ENCODE peak calls at places on chromosomes 13 and 19, in eight cellular contexts. C is erythroblast, S is uterus, D is NB4, T is A549, F is breast epithelium, B is transverse colon, P is GM12892. H is an unnamed sample.

GRCh38 chr13:112814905-112815585 is 125.2 kb downstream of the ATP11A start:
- DNase-seq in D (no peak), B (no peak), F (no peak), T (no peak), S (no peak), C (no peak), P (no peak), H (peak)

GRCh38 chr19:11137542-11138384 is 17.8 kb downstream of the SPC24 start:
- DNase-seq in B (peak), D (peak), C (peak), T (peak), P (peak), S (peak), F (peak), H (peak)

GRCh38 chr19:17576758-17577532 is 21.5 kb downstream of the COLGALT1 start:
- DNase-seq in S (peak), B (peak), C (peak), P (no peak), D (peak), F (no peak), T (peak), H (peak)

GRCh38 chr19:7925171-7925837 is 631 bp downstream of the CTXN1 start:
- DNase-seq in C (peak), P (peak), F (peak), B (peak), S (peak), D (peak), T (peak), H (peak)

GRCh38 chr13:101065314-101065713 is 351.0 kb downstream of the NALCN start:
- DNase-seq in C (no peak), F (no peak), P (no peak), T (no peak), D (no peak), S (no peak), B (no peak), H (no peak)

GRCh38 chr13:110354715-110355473 is 47.8 kb downstream of the COL4A2 start:
- DNase-seq in S (no peak), F (no peak), D (no peak), T (no peak), C (no peak), P (no peak), B (no peak), H (no peak)

GRCh38 chr19:495440-496332 is 600 bp upstream of the MADCAM1 start:
- DNase-seq in C (peak), P (peak), T (peak), F (no peak), D (peak), S (no peak), B (no peak), H (no peak)

GRCh38 chr13:90683711-90684131 is 663.8 kb upstream of the MIR17HG start:
- DNase-seq in F (no peak), S (no peak), P (no peak), C (no peak), D (no peak), T (peak), B (no peak), H (no peak)

GRCh38 chr19:41870401-41870873 is 6.6 kb upstream of the CD79A start:
- DNase-seq in T (peak), S (no peak), C (no peak), F (no peak), D (no peak), P (no peak), B (no peak), H (no peak)

GRCh38 chr19:4375620-4376228 is 24.6 kb downstream of the SH3GL1 start:
- DNase-seq in S (peak), D (peak), T (peak), F (no peak), B (peak), P (no peak), C (peak), H (peak)

GRCh38 chr19:40612831-40613668 is 11.9 kb downstream of the LTBP4 start:
- DNase-seq in D (no peak), S (peak), F (no peak), B (peak), T (peak), C (peak), P (peak), H (peak)

GRCh38 chr19:18090545-18091216 is 3.9 kb upstream of the IL12RB1 start:
- DNase-seq in B (no peak), S (no peak), P (no peak), F (no peak), C (peak), D (no peak), T (no peak), H (no peak)

GRCh38 chr13:20990910-20991525 is 70.4 kb downstream of the LATS2 start:
- DNase-seq in C (no peak), B (no peak), P (no peak), T (no peak), D (no peak), F (no peak), S (no peak), H (no peak)

GRCh38 chr19:8363803-8364771 is at the start of gene ANGPTL4:
- DNase-seq in B (peak), S (peak), D (peak), C (peak), T (peak), P (no peak), F (peak), H (peak)

GRCh38 chr19:53982056-53982455 is 9.4 kb upstream of the CACNG6 start:
- DNase-seq in C (no peak), S (no peak), P (no peak), F (no peak), T (no peak), B (no peak), D (no peak), H (no peak)

GRCh38 chr19:42216653-42217521 is 590 bp downstream of the DEDD2 start:
- DNase-seq in T (no peak), S (peak), F (peak), B (peak), P (no peak), C (peak), D (peak), H (no peak)

GRCh38 chr13:23570099-23570926 is at the start of gene TNFRSF19:
- DNase-seq in P (no peak), C (peak), F (no peak), S (peak), D (no peak), B (no peak), T (no peak), H (peak)
- TF ChIP-seq POLR2A in P (no peak), C (peak), F (no peak), S (no peak), D (no peak), B (no peak), T (no peak), H (no peak)

GRCh38 chr13:42048323-42048624 is 174 bp upstream of the DGKH start:
- DNase-seq in T (no peak), D (no peak), P (peak), S (no peak), C (no peak), B (no peak), F (no peak), H (no peak)

GRCh38 chr13:42046448-42046847 is 2.0 kb upstream of the DGKH start:
- DNase-seq in D (no peak), T (no peak), F (no peak), B (no peak), C (no peak), P (no peak), S (no peak), H (no peak)

GRCh38 chr13:42048625-42049453 is at the start of gene DGKH:
- DNase-seq in D (peak), F (peak), P (peak), S (peak), T (peak), B (peak), C (peak), H (peak)

GRCh38 chr13:42049454-42049780 is 969 bp downstream of the DGKH start:
- DNase-seq in B (no peak), S (no peak), F (no peak), C (no peak), D (no peak), P (no peak), T (no peak), H (no peak)

GRCh38 chr13:42047561-42048322 is 706 bp upstream of the DGKH start:
- DNase-seq in B (peak), P (peak), S (peak), T (peak), D (peak), F (peak), C (peak), H (peak)
- TF ChIP-seq POLR2A in B (peak), P (no peak), S (no peak), T (peak), D (no peak), F (no peak), C (no peak), H (no peak)

DNA sequence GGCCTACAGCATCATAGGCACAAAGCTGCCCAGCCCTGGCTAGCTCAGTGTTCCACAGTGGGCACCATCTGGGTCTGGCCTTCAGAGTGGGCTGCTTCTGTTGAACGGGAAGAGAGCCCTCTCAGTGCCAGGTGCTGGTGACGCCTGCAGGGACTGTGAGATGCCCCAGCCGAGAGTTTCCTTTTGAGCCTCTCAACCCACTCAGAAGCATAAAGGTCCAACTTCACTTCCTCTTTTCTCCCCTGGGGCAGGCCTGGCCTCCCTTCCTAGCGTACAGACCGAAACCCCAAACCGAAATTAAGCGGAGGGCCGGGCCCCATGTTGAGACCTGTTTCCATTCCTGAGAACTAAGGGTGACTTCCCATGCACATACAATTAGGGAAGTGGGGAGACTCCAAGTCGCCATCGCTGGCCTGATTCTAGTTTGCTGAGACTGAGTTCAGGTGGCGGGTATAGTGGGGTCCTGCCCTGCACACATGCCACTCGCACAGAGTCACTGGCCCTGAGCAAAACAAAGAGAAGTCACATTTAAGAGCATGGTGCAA is 6.9 kb downstream of the RAB8A start:
- DNase-seq in F (no peak), T (no peak), D (peak), B (peak), S (no peak), C (no peak), P (peak), H (no peak)
- TF ChIP-seq POLR2A in F (no peak), T (no peak), D (no peak), B (no peak), S (no peak), C (no peak), P (peak), H (no peak)

GRCh38 chr19:45423589-45424190 is at the start of gene ERCC1:
- DNase-seq in P (peak), C (peak), T (peak), D (peak), S (no peak), B (no peak), F (peak), H (peak)
- TF ChIP-seq POLR2A in P (peak), C (peak), T (peak), D (peak), S (peak), B (peak), F (peak), H (peak)

DNA sequence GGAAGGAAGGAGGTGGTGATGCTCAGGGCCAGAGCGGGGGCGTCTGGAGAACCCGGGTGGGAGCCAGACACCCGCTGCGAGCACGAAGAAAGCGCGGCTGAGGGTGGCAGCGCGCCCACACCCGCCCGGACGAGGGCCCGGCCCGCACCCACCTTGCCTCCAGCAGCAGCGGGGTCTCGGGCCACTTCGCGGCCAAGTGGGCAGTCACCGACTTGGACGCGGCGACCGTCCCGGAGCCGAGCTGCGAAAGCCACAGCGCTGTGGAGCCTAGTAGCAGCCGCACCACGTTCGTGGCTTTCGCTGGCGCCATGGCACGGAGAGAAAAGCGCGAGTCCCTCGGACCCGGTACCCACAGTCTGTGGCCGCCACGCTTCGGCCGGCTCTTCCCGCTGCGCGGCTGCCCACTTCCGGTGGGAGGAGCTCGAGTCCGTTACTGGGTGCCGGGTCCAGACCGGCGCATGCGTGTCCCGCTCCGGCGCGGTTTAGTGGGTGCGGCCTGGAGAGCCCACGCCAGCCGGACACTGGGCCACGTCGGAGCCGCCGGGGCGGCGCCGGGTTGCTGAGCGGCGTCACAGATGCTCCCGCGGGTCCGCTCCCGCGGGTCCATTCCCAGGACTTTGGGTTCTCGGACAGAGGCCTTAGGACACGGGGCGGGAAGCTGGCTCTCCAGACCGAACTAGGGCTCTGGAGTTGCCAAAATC is at the start of gene UGGT2:
- DNase-seq in C (peak), T (peak), P (peak), F (peak), S (peak), B (peak), D (peak), H (peak)
- TF ChIP-seq POLR2A in C (peak), T (peak), P (peak), F (peak), S (peak), B (peak), D (peak), H (peak)

GRCh38 chr19:58557253-58558065 is 952 bp downstream of the UBE2M start:
- DNase-seq in F (no peak), T (no peak), P (no peak), B (no peak), S (peak), C (no peak), D (peak), H (no peak)

GRCh38 chr19:58560007-58560887 is 1.8 kb upstream of the UBE2M start:
- DNase-seq in C (no peak), P (no peak), B (no peak), F (no peak), D (peak), S (no peak), T (no peak), H (peak)

GRCh38 chr19:58558066-58558622 is at the start of gene UBE2M:
- DNase-seq in D (peak), T (peak), C (no peak), B (peak), P (no peak), S (peak), F (no peak), H (peak)

GRCh38 chr19:58559275-58560006 is 1.0 kb upstream of the UBE2M start:
- DNase-seq in B (peak), S (peak), C (no peak), T (peak), F (peak), P (peak), D (peak), H (peak)

DNA sequence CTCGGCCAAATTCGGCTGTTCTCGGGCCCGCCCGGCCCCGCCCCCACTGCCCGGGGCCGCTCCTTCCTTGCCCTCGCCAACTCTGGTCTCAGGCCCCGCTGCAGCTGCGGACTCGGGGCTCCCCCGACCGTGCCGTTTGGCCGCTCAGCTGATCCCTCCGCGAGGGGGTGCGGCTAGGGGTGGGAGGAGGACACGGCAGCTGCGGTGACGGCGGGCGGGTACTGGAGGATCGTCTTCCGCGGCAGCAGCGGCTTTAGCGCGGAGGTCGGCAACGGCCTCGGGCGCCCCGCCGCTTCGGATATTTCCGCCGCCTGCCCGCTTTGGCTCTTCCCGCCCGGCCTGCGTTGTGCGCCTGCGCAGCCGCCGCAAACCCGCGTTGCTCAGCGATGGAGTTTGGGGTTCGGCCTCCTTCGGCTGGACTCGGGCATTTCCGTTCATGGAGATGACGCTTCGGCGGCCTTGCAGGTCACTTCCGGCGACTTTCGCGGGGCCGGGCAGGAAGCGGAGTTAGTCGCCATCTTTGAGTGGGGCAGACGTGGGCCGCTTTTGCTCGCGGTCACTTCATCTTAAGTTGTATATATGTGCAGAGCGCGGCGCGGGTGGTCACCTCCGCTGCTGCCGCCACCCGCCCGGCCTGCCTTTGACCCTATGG is 338 bp upstream of the UBE2M start:
- DNase-seq in C (no peak), B (peak), F (peak), T (peak), D (peak), P (peak), S (peak), H (peak)
- TF ChIP-seq POLR2A in C (no peak), B (peak), F (no peak), T (peak), D (no peak), P (no peak), S (peak), H (peak)

GRCh38 chr13:44903596-44903995 is 85.7 kb downstream of the NUFIP1 start:
- DNase-seq in C (no peak), S (peak), P (no peak), T (no peak), B (peak), D (no peak), F (peak), H (peak)
- TF ChIP-seq POLR2A in C (no peak), S (no peak), P (no peak), T (no peak), B (no peak), D (no peak), F (no peak), H (no peak)

H was measured in adrenal gland.